ENCODE peak calls at places on chromosomes 3 and 15, in four cellular contexts. R, U, T and W are unnamed samples.

GRCh38 chr3:196918968-196919367 is 23.4 kb downstream of the NCBP2 start:
- DNase-seq in R (no peak), U (no peak), T (no peak), W (no peak)

GRCh38 chr3:160376681-160377080 is 22.3 kb downstream of the IFT80 start:
- DNase-seq in R (no peak), U (no peak), T (no peak), W (no peak)

GRCh38 chr3:42589382-42590109 is 1.1 kb upstream of the SS18L2 start:
- DNase-seq in R (no peak), U (no peak), T (no peak), W (no peak)

GRCh38 chr15:99433026-99433756 is 132.6 kb upstream of the MEF2A start:
- DNase-seq in R (peak; percentile 42), U (no peak), T (no peak), W (no peak)

GRCh38 chr3:195860456-195860855 is 47.9 kb downstream of the TNK2 start:
- DNase-seq in R (no peak), U (no peak), T (no peak), W (no peak)

GRCh38 chr3:116391296-116392201 is 53.7 kb downstream of the LSAMP start:
- DNase-seq in R (no peak), U (no peak), T (no peak), W (no peak)

GRCh38 chr3:171970301-171970788 is 69.0 kb upstream of the FNDC3B start:
- DNase-seq in R (no peak), U (no peak), T (no peak), W (peak; percentile 48)

GRCh38 chr3:14357463-14357862 is 44.9 kb upstream of the SLC6A6 start:
- DNase-seq in R (no peak), U (no peak), T (no peak), W (no peak)

GRCh38 chr3:161770532-161771386 is 274.2 kb downstream of the OTOL1 start:
- DNase-seq in R (no peak), U (no peak), T (no peak), W (peak; percentile 2)

GRCh38 chr15:98612490-98613110 is 35.7 kb upstream of the IGF1R start:
- DNase-seq in R (peak; percentile 15), U (no peak), T (peak; percentile 7), W (peak; percentile 64)

GRCh38 chr3:179323197-179323901 is 518 bp downstream of the ZNF639 start:
- DNase-seq in R (peak; percentile 71), U (peak; percentile 34), T (peak; percentile 69), W (peak; percentile 85)

GRCh38 chr3:42501321-42501680 is 1.1 kb upstream of the VIPR1 start:
- DNase-seq in R (no peak), U (no peak), T (peak; percentile 42), W (no peak)

GRCh38 chr3:172520332-172520831 is 2.8 kb downstream of the TNFSF10 start:
- DNase-seq in R (peak; percentile 39), U (no peak), T (no peak), W (no peak)

GRCh38 chr15:66154581-66154980 is 99.0 kb downstream of the MEGF11 start:
- DNase-seq in R (no peak), U (no peak), T (no peak), W (no peak)

GRCh38 chr15:63339006-63339766 is 42.5 kb downstream of the CA12 start:
- DNase-seq in R (no peak), U (no peak), T (no peak), W (no peak)

GRCh38 chr15:64911317-64912186 is at the start of gene ANKDD1A:
- DNase-seq in R (peak; percentile 64), U (no peak), T (peak; percentile 76), W (peak; percentile 10)

GRCh38 chr15:66741646-66742045 is 39.6 kb downstream of the SMAD6 start:
- DNase-seq in R (no peak), U (no peak), T (no peak), W (no peak)

GRCh38 chr15:60563539-60564404 is 84.8 kb upstream of the ICE2 start:
- DNase-seq in R (no peak), U (no peak), T (no peak), W (no peak)

GRCh38 chr3:39378957-39379777 is 4.0 kb upstream of the SLC25A38 start:
- DNase-seq in R (no peak), U (no peak), T (no peak), W (no peak)

GRCh38 chr3:136604961-136605360 is 147.2 kb downstream of the STAG1 start:
- DNase-seq in R (peak; percentile 20), U (no peak), T (no peak), W (no peak)

GRCh38 chr15:39411102-39411989 is 169.5 kb upstream of the THBS1 start:
- DNase-seq in R (no peak), U (no peak), T (no peak), W (peak; percentile 89)

GRCh38 chr3:109702252-109702651 is 364.9 kb upstream of the DPPA4 start:
- DNase-seq in R (peak; percentile 31), U (no peak), T (no peak), W (peak; percentile 38)

GRCh38 chr15:100687532-100688215 is 85.3 kb downstream of the ASB7 start:
- DNase-seq in R (no peak), U (no peak), T (no peak), W (no peak)

GRCh38 chr3:64223809-64224570 is 1.3 kb downstream of the PRICKLE2 start:
- DNase-seq in R (no peak), U (no peak), T (no peak), W (no peak)

GRCh38 chr15:95567686-95568085 is 762.8 kb upstream of the NR2F2 start:
- DNase-seq in R (no peak), U (no peak), T (no peak), W (no peak)

GRCh38 chr3:189712906-189713483 is 81.8 kb downstream of the TP63 start:
- DNase-seq in R (no peak), U (no peak), T (no peak), W (no peak)

GRCh38 chr3:193016437-193016887 is 98.8 kb upstream of the MB21D2 start:
- DNase-seq in R (no peak), U (no peak), T (no peak), W (no peak)

GRCh38 chr3:132726341-132726823 is 4.2 kb upstream of the NPHP3 start:
- DNase-seq in R (peak; percentile 65), U (no peak), T (no peak), W (peak; percentile 64)

GRCh38 chr3:102095383-102095782 is 246.1 kb downstream of the NFKBIZ start:
- DNase-seq in R (no peak), U (no peak), T (no peak), W (no peak)